ENCODE peak calls at places on chromosomes 16 and 17, in nine cellular contexts. One of them, this sample, is unnamed.

GRCh38 chr17:52647411-52647810 is 488.9 kb upstream of the CA10 start:
- DNase-seq in type B pancreatic cell: no peak
- DNase-seq in neural progenitor cell: no peak
- DNase-seq in natural killer cell: no peak
- DNase-seq in NB4: no peak
- DNase-seq in ascending aorta: no peak
- DNase-seq in MCF 10A: no peak
- DNase-seq in upper lobe of right lung: no peak
- DNase-seq in CD8-positive, alpha-beta T cell: no peak
- DNase-seq in this sample: no peak

GRCh38 chr16:23544436-23544835 is 12.7 kb downstream of the EARS2 start:
- DNase-seq in type B pancreatic cell: no peak
- DNase-seq in neural progenitor cell: no peak
- DNase-seq in natural killer cell: no peak
- DNase-seq in NB4: no peak
- DNase-seq in ascending aorta: no peak
- DNase-seq in MCF 10A: no peak
- DNase-seq in upper lobe of right lung: no peak
- DNase-seq in CD8-positive, alpha-beta T cell: no peak
- DNase-seq in this sample: no peak

GRCh38 chr16:86565181-86565631 is 1.4 kb upstream of the FOXC2 start:
- DNase-seq in type B pancreatic cell: no peak
- DNase-seq in neural progenitor cell: no peak
- DNase-seq in natural killer cell: no peak
- DNase-seq in NB4: no peak
- DNase-seq in ascending aorta: no peak
- DNase-seq in MCF 10A: no peak
- DNase-seq in upper lobe of right lung: no peak
- DNase-seq in CD8-positive, alpha-beta T cell: no peak
- DNase-seq in this sample: no peak

GRCh38 chr17:9232591-9233270 is 211.4 kb downstream of the NTN1 start:
- DNase-seq in type B pancreatic cell: no peak
- DNase-seq in neural progenitor cell: no peak
- DNase-seq in natural killer cell: no peak
- DNase-seq in NB4: peak
- DNase-seq in ascending aorta: no peak
- DNase-seq in MCF 10A: no peak
- DNase-seq in upper lobe of right lung: no peak
- DNase-seq in CD8-positive, alpha-beta T cell: no peak
- DNase-seq in this sample: no peak

GRCh38 chr16:53434436-53435065 is at the start of gene RBL2:
- DNase-seq in type B pancreatic cell: peak
- DNase-seq in neural progenitor cell: peak
- DNase-seq in natural killer cell: peak
- DNase-seq in NB4: peak
- DNase-seq in ascending aorta: peak
- DNase-seq in MCF 10A: peak
- DNase-seq in upper lobe of right lung: peak
- DNase-seq in CD8-positive, alpha-beta T cell: peak
- DNase-seq in this sample: peak

GRCh38 chr17:71902931-71903506 is 217.8 kb upstream of the SOX9 start:
- DNase-seq in type B pancreatic cell: no peak
- DNase-seq in neural progenitor cell: no peak
- DNase-seq in natural killer cell: no peak
- DNase-seq in NB4: no peak
- DNase-seq in ascending aorta: no peak
- DNase-seq in MCF 10A: peak
- DNase-seq in upper lobe of right lung: no peak
- DNase-seq in CD8-positive, alpha-beta T cell: no peak
- DNase-seq in this sample: no peak

GRCh38 chr17:79018045-79018695 is 5.8 kb upstream of the C1QTNF1 start:
- DNase-seq in type B pancreatic cell: no peak
- DNase-seq in neural progenitor cell: no peak
- DNase-seq in natural killer cell: no peak
- DNase-seq in NB4: no peak
- DNase-seq in ascending aorta: no peak
- DNase-seq in MCF 10A: peak
- DNase-seq in upper lobe of right lung: peak
- DNase-seq in CD8-positive, alpha-beta T cell: no peak
- DNase-seq in this sample: no peak

GRCh38 chr17:78174870-78175642 is 6.7 kb downstream of the SYNGR2 start:
- DNase-seq in type B pancreatic cell: no peak
- DNase-seq in neural progenitor cell: peak
- DNase-seq in natural killer cell: no peak
- DNase-seq in NB4: no peak
- DNase-seq in ascending aorta: no peak
- DNase-seq in MCF 10A: no peak
- DNase-seq in upper lobe of right lung: no peak
- DNase-seq in CD8-positive, alpha-beta T cell: no peak
- DNase-seq in this sample: no peak

GRCh38 chr16:50644730-50645129 is 36.4 kb downstream of the SNX20 start:
- DNase-seq in type B pancreatic cell: no peak
- DNase-seq in neural progenitor cell: peak
- DNase-seq in natural killer cell: no peak
- DNase-seq in NB4: peak
- DNase-seq in ascending aorta: no peak
- DNase-seq in MCF 10A: peak
- DNase-seq in upper lobe of right lung: no peak
- DNase-seq in CD8-positive, alpha-beta T cell: peak
- DNase-seq in this sample: peak

GRCh38 chr16:89332248-89333245 is 115.0 kb downstream of the ZNF778 start:
- DNase-seq in type B pancreatic cell: no peak
- DNase-seq in neural progenitor cell: no peak
- DNase-seq in natural killer cell: no peak
- DNase-seq in NB4: no peak
- DNase-seq in ascending aorta: no peak
- DNase-seq in MCF 10A: no peak
- DNase-seq in upper lobe of right lung: peak
- DNase-seq in CD8-positive, alpha-beta T cell: no peak
- DNase-seq in this sample: no peak

GRCh38 chr17:57906910-57907309 is 48.3 kb downstream of the CUEDC1 start:
- DNase-seq in type B pancreatic cell: no peak
- DNase-seq in neural progenitor cell: peak
- DNase-seq in natural killer cell: no peak
- DNase-seq in NB4: no peak
- DNase-seq in ascending aorta: no peak
- DNase-seq in MCF 10A: no peak
- DNase-seq in upper lobe of right lung: no peak
- DNase-seq in CD8-positive, alpha-beta T cell: no peak
- DNase-seq in this sample: no peak
- TF ChIP-seq CTCF in type B pancreatic cell: peak
- TF ChIP-seq CTCF in neural progenitor cell: peak
- TF ChIP-seq CTCF in natural killer cell: no peak
- TF ChIP-seq CTCF in NB4: no peak
- TF ChIP-seq CTCF in ascending aorta: no peak
- TF ChIP-seq CTCF in MCF 10A: no peak
- TF ChIP-seq CTCF in upper lobe of right lung: no peak
- TF ChIP-seq CTCF in CD8-positive, alpha-beta T cell: no peak
- TF ChIP-seq CTCF in this sample: no peak

GRCh38 chr17:37844977-37845293 is 79.3 kb upstream of the TBC1D3K start:
- DNase-seq in type B pancreatic cell: no peak
- DNase-seq in neural progenitor cell: no peak
- DNase-seq in natural killer cell: no peak
- DNase-seq in NB4: no peak
- DNase-seq in ascending aorta: no peak
- DNase-seq in MCF 10A: no peak
- DNase-seq in upper lobe of right lung: no peak
- DNase-seq in CD8-positive, alpha-beta T cell: no peak
- DNase-seq in this sample: no peak
- TF ChIP-seq CTCF in type B pancreatic cell: peak
- TF ChIP-seq CTCF in neural progenitor cell: no peak
- TF ChIP-seq CTCF in natural killer cell: peak
- TF ChIP-seq CTCF in NB4: no peak
- TF ChIP-seq CTCF in ascending aorta: no peak
- TF ChIP-seq CTCF in MCF 10A: no peak
- TF ChIP-seq CTCF in upper lobe of right lung: no peak
- TF ChIP-seq CTCF in CD8-positive, alpha-beta T cell: peak
- TF ChIP-seq CTCF in this sample: no peak

GRCh38 chr17:28347261-28347891 is 10.0 kb downstream of the POLDIP2 start:
- DNase-seq in type B pancreatic cell: no peak
- DNase-seq in neural progenitor cell: no peak
- DNase-seq in natural killer cell: no peak
- DNase-seq in NB4: no peak
- DNase-seq in ascending aorta: no peak
- DNase-seq in MCF 10A: peak
- DNase-seq in upper lobe of right lung: peak
- DNase-seq in CD8-positive, alpha-beta T cell: no peak
- DNase-seq in this sample: no peak

GRCh38 chr17:28348979-28349378 is 8.3 kb downstream of the POLDIP2 start:
- DNase-seq in type B pancreatic cell: no peak
- DNase-seq in neural progenitor cell: no peak
- DNase-seq in natural killer cell: no peak
- DNase-seq in NB4: no peak
- DNase-seq in ascending aorta: no peak
- DNase-seq in MCF 10A: no peak
- DNase-seq in upper lobe of right lung: peak
- DNase-seq in CD8-positive, alpha-beta T cell: no peak
- DNase-seq in this sample: no peak

GRCh38 chr17:28345420-28346198 is 10.0 kb downstream of the TNFAIP1 start:
- DNase-seq in type B pancreatic cell: no peak
- DNase-seq in neural progenitor cell: no peak
- DNase-seq in natural killer cell: no peak
- DNase-seq in NB4: no peak
- DNase-seq in ascending aorta: no peak
- DNase-seq in MCF 10A: no peak
- DNase-seq in upper lobe of right lung: no peak
- DNase-seq in CD8-positive, alpha-beta T cell: no peak
- DNase-seq in this sample: no peak

GRCh38 chr17:28346199-28346580 is 10.6 kb downstream of the TNFAIP1 start:
- DNase-seq in type B pancreatic cell: no peak
- DNase-seq in neural progenitor cell: peak
- DNase-seq in natural killer cell: no peak
- DNase-seq in NB4: no peak
- DNase-seq in ascending aorta: no peak
- DNase-seq in MCF 10A: no peak
- DNase-seq in upper lobe of right lung: peak
- DNase-seq in CD8-positive, alpha-beta T cell: no peak
- DNase-seq in this sample: no peak

GRCh38 chr17:28346746-28347246 is 10.5 kb downstream of the POLDIP2 start:
- DNase-seq in type B pancreatic cell: no peak
- DNase-seq in neural progenitor cell: peak
- DNase-seq in natural killer cell: no peak
- DNase-seq in NB4: peak
- DNase-seq in ascending aorta: no peak
- DNase-seq in MCF 10A: no peak
- DNase-seq in upper lobe of right lung: peak
- DNase-seq in CD8-positive, alpha-beta T cell: no peak
- DNase-seq in this sample: no peak
- TF ChIP-seq CTCF in type B pancreatic cell: peak
- TF ChIP-seq CTCF in neural progenitor cell: peak
- TF ChIP-seq CTCF in natural killer cell: no peak
- TF ChIP-seq CTCF in NB4: peak
- TF ChIP-seq CTCF in ascending aorta: no peak
- TF ChIP-seq CTCF in MCF 10A: no peak
- TF ChIP-seq CTCF in upper lobe of right lung: peak
- TF ChIP-seq CTCF in CD8-positive, alpha-beta T cell: no peak
- TF ChIP-seq CTCF in this sample: peak

DNA sequence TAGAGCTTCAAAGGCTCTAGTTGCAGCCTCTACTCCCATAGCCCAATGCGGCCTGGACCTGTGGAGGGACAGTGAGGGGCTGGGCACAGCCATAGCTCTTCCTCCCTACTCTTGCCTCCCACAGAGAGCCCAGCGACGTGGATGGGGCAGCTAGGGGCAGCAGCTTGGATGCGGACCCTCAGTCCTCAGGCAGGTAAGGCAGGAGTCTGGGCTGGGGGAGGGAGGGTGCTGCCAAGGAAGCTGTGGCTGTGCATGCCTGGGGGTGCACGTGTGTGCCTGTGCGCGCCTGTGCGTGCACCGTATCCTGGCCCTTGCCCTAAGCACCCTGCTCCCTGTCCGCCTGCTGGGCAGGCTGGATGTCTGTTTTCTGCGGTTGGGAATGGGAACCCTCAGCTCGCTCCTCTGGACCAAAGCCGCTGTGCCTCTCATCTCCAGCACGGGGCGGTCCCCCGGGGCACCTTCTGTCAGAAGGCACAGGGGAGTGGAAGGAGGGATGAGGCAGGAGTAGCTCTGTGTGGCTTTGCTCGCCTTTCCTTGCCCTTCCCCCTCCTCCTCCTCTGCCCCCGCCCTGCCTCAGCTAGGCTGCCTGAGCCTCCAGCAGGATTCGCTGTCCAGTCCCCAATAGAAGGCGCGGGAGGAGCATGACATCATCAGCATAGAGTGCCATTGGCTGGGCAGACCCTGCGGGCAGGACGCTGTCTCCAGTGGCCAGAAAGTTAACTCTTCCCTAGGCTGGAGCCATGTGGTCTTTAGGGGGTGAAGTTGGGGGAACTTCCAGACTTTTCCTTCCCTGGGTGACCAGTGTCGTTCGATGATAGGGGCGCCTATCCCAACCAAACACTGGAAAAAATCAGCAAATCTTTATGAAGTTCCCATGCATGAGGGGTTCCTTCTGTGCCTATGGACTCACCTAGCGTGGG is 797 bp downstream of the PRCD start:
- DNase-seq in type B pancreatic cell: peak
- DNase-seq in neural progenitor cell: peak
- DNase-seq in natural killer cell: no peak
- DNase-seq in NB4: peak
- DNase-seq in ascending aorta: peak
- DNase-seq in MCF 10A: peak
- DNase-seq in upper lobe of right lung: peak
- DNase-seq in CD8-positive, alpha-beta T cell: no peak
- DNase-seq in this sample: peak
- TF ChIP-seq CTCF in type B pancreatic cell: peak
- TF ChIP-seq CTCF in neural progenitor cell: no peak
- TF ChIP-seq CTCF in natural killer cell: no peak
- TF ChIP-seq CTCF in NB4: no peak
- TF ChIP-seq CTCF in ascending aorta: no peak
- TF ChIP-seq CTCF in MCF 10A: peak
- TF ChIP-seq CTCF in upper lobe of right lung: peak
- TF ChIP-seq CTCF in CD8-positive, alpha-beta T cell: no peak
- TF ChIP-seq CTCF in this sample: no peak

This sample was measured in GM13977.